ENCODE peak calls at places on chromosomes 5 and 9, in eight cellular contexts. C is activated T-cell treated with anti-CD3 and anti-CD28 coated beads, Interleukin-2, amount 50 U/mL, for 24 hours; B is GM13976; R is hypothalamus; E is lower leg skin; L is AG09309; W is T-helper 9 cell; F is aorta. A is an unnamed sample.

GRCh38 chr5:8828596-8829321 is 717.1 kb downstream of the SEMA5A start:
- DNase-seq in E (no peak), B (no peak), R (no peak), W (no peak), C (no peak), L (no peak), F (no peak), A (no peak)

GRCh38 chr5:173848986-173849596 is 39.1 kb upstream of the CPEB4 start:
- DNase-seq in F (no peak), R (no peak), W (no peak), C (no peak), E (no peak), L (no peak), B (no peak), A (no peak)

GRCh38 chr5:132013006-132013689 is 1.7 kb upstream of the ACSL6 start:
- DNase-seq in C (peak; percentile 31), E (no peak), F (peak; percentile 18), L (no peak), R (no peak), B (no peak), W (no peak), A (no peak)

GRCh38 chr9:129568560-129569505 is 52.1 kb downstream of the C9orf50 start:
- DNase-seq in B (no peak), R (no peak), E (no peak), C (no peak), W (peak; percentile 19), L (no peak), F (peak; percentile 79), A (peak; percentile 47)

GRCh38 chr5:135317286-135317685 is 81.7 kb downstream of the MACROH2A1 start:
- DNase-seq in C (no peak), F (no peak), R (no peak), W (no peak), L (no peak), E (no peak), B (no peak), A (no peak)

GRCh38 chr5:97495301-97495700 is 312.3 kb upstream of the RIOK2 start:
- DNase-seq in F (no peak), R (no peak), B (no peak), C (no peak), L (no peak), W (no peak), E (no peak), A (no peak)

GRCh38 chr5:155616779-155617392 is 603.3 kb downstream of the KIF4B start:
- DNase-seq in B (peak; percentile 40), R (peak; percentile 10), L (no peak), W (peak; percentile 8), F (no peak), E (no peak), C (peak; percentile 61), A (peak; percentile 65)

GRCh38 chr5:151870820-151871219 is 53.8 kb downstream of the GLRA1 start:
- DNase-seq in E (no peak), B (no peak), L (peak; percentile 20), F (no peak), R (no peak), C (no peak), W (no peak), A (no peak)

GRCh38 chr9:110095238-110095637 is 112.7 kb downstream of the C9orf152 start:
- DNase-seq in R (no peak), B (no peak), C (no peak), W (no peak), E (no peak), F (no peak), L (no peak), A (no peak)

GRCh38 chr9:35549466-35549865 is 55.6 kb upstream of the TESK1 start:
- DNase-seq in W (no peak), C (no peak), R (no peak), B (no peak), E (no peak), L (no peak), F (no peak), A (no peak)

GRCh38 chr5:50824109-50824508 is 157.7 kb downstream of the PARP8 start:
- DNase-seq in F (no peak), L (no peak), E (no peak), W (no peak), C (no peak), B (no peak), R (no peak), A (no peak)

GRCh38 chr9:88711719-88712118 is 176.7 kb downstream of the NXNL2 start:
- DNase-seq in B (no peak), F (no peak), W (no peak), R (no peak), C (no peak), L (no peak), E (no peak), A (no peak)

GRCh38 chr5:17260549-17260948 is 43.1 kb downstream of the BASP1 start:
- DNase-seq in B (no peak), R (no peak), E (no peak), F (no peak), L (no peak), W (no peak), C (no peak), A (no peak)

GRCh38 chr9:121445986-121446385 is 53.7 kb downstream of the GGTA1 start:
- DNase-seq in L (no peak), W (no peak), C (no peak), R (no peak), B (no peak), F (no peak), E (no peak), A (no peak)

GRCh38 chr5:44935262-44935661 is 126.5 kb downstream of the MRPS30 start:
- DNase-seq in W (no peak), E (no peak), B (no peak), R (no peak), C (no peak), L (no peak), F (no peak), A (no peak)

GRCh38 chr9:36543916-36544315 is 28.8 kb upstream of the MELK start:
- DNase-seq in R (no peak), L (peak; percentile 45), E (peak; percentile 65), W (no peak), F (peak; percentile 62), C (no peak), B (no peak), A (no peak)

GRCh38 chr9:93306579-93307091 is 122.7 kb downstream of the WNK2 start:
- DNase-seq in F (peak; percentile 31), B (no peak), L (no peak), W (no peak), C (peak; percentile 22), R (no peak), E (no peak), A (no peak)

GRCh38 chr5:163434410-163434866 is 3.0 kb upstream of the CCNG1 start:
- DNase-seq in E (no peak), R (no peak), B (no peak), C (no peak), W (no peak), F (no peak), L (no peak), A (no peak)

A was measured in head of caudate nucleus.